ENCODE peak calls at places on chromosomes 2 and 18, in four cellular contexts. B is non-pigmented ciliary epithelial cell, I is T-cell, E is dermis microvascular lymphatic vessel endothelial cell. T is an unnamed sample.

GRCh38 chr2:150608341-150608740 is 120.9 kb upstream of the RND3 start:
- DNase-seq in B (no peak), I (no peak), E (no peak), T (no peak)

GRCh38 chr18:25168011-25168410 is 184.0 kb downstream of the ZNF521 start:
- DNase-seq in B (no peak), I (no peak), E (no peak), T (no peak)

GRCh38 chr2:156538083-156538504 is 101.9 kb downstream of the GPD2 start:
- DNase-seq in B (no peak), I (no peak), E (no peak), T (no peak)

GRCh38 chr2:127083819-127084503 is 23.0 kb downstream of the BIN1 start:
- DNase-seq in B (no peak), I (no peak), E (peak; percentile 77), T (no peak)

GRCh38 chr2:974054-974453 is 23.4 kb downstream of the SNTG2 start:
- DNase-seq in B (no peak), I (peak; percentile 57), E (no peak), T (no peak)

GRCh38 chr2:38284971-38285370 is 92.1 kb downstream of the ATL2 start:
- DNase-seq in B (no peak), I (no peak), E (no peak), T (peak; percentile 52)

GRCh38 chr2:224973112-224974016 is 68.9 kb downstream of the DOCK10 start:
- DNase-seq in B (no peak), I (no peak), E (no peak), T (no peak)

GRCh38 chr2:227415538-227416424 is 28.0 kb upstream of the SCYGR1 start:
- DNase-seq in B (peak; percentile 47), I (no peak), E (peak; percentile 77), T (peak; percentile 56)

GRCh38 chr2:144944506-144945230 is 424.7 kb upstream of the ZEB2 start:
- DNase-seq in B (no peak), I (no peak), E (peak; percentile 12), T (no peak)

GRCh38 chr2:32485399-32485798 is 128.6 kb downstream of the BIRC6 start:
- DNase-seq in B (no peak), I (no peak), E (peak; percentile 61), T (no peak)

GRCh38 chr2:40955042-40955441 is 503.2 kb upstream of the SLC8A1 start:
- DNase-seq in B (no peak), I (no peak), E (peak; percentile 1), T (no peak)

GRCh38 chr2:36013064-36013463 is 342.5 kb upstream of the CRIM1 start:
- DNase-seq in B (no peak), I (no peak), E (peak; percentile 7), T (no peak)

GRCh38 chr2:145750074-145750473 is 1230.2 kb upstream of the ZEB2 start:
- DNase-seq in B (no peak), I (no peak), E (no peak), T (no peak)

GRCh38 chr18:25223211-25223610 is 128.8 kb downstream of the ZNF521 start:
- DNase-seq in B (no peak), I (no peak), E (no peak), T (no peak)

GRCh38 chr2:19839438-19839837 is 62.3 kb downstream of the TTC32 start:
- DNase-seq in B (no peak), I (no peak), E (no peak), T (no peak)

GRCh38 chr2:20451346-20451745 is 4.5 kb downstream of the RHOB start:
- DNase-seq in B (no peak), I (no peak), E (peak; percentile 84), T (no peak)

GRCh38 chr18:46169464-46169941 is 65.3 kb downstream of the HAUS1 start:
- DNase-seq in B (no peak), I (no peak), E (no peak), T (peak; percentile 34)

GRCh38 chr2:137638932-137639331 is 325.3 kb upstream of the HNMT start:
- DNase-seq in B (no peak), I (no peak), E (no peak), T (no peak)

GRCh38 chr18:33583901-33584300 is 5.9 kb downstream of the ASXL3 start:
- DNase-seq in B (no peak), I (no peak), E (no peak), T (peak; percentile 52)

GRCh38 chr2:235194351-235194750 is 242.5 kb downstream of the SH3BP4 start:
- DNase-seq in B (no peak), I (no peak), E (no peak), T (no peak)

GRCh38 chr2:224407241-224407680 is 5.4 kb upstream of the FAM124B start:
- DNase-seq in B (no peak), I (no peak), E (peak; percentile 100), T (no peak)

GRCh38 chr18:22728481-22729105 is 204.5 kb upstream of the RBBP8 start:
- DNase-seq in B (no peak), I (no peak), E (no peak), T (no peak)

GRCh38 chr2:148965596-148966431 is 72.7 kb upstream of the LYPD6B start:
- DNase-seq in B (no peak), I (no peak), E (no peak), T (peak; percentile 51)

GRCh38 chr2:26269571-26270170 is 24.9 kb downstream of the HADHB start:
- DNase-seq in B (no peak), I (no peak), E (no peak), T (no peak)

GRCh38 chr2:224927671-224928173 is 114.5 kb downstream of the DOCK10 start:
- DNase-seq in B (no peak), I (peak; percentile 87), E (peak; percentile 73), T (peak; percentile 78)

GRCh38 chr2:185012643-185013042 is 414.3 kb downstream of the ZNF804A start:
- DNase-seq in B (no peak), I (no peak), E (peak; percentile 1), T (peak; percentile 65)

GRCh38 chr2:7109558-7109935 is 192.3 kb downstream of the RNF144A start:
- DNase-seq in B (no peak), I (no peak), E (no peak), T (no peak)

GRCh38 chr2:195317533-195317932 is 339.5 kb upstream of the SLC39A10 start:
- DNase-seq in B (no peak), I (no peak), E (no peak), T (no peak)

GRCh38 chr2:158953454-158953853 is 15.0 kb upstream of the TANC1 start:
- DNase-seq in B (no peak), I (no peak), E (peak; percentile 82), T (peak; percentile 40)

GRCh38 chr18:10291568-10291981 is 162.9 kb upstream of the APCDD1 start:
- DNase-seq in B (no peak), I (no peak), E (peak; percentile 46), T (no peak)

GRCh38 chr18:58314284-58314683 is 270.3 kb downstream of the NEDD4L start:
- DNase-seq in B (peak; percentile 78), I (no peak), E (peak; percentile 89), T (peak; percentile 29)

GRCh38 chr18:76557026-76557575 is 62.1 kb upstream of the ZNF516 start:
- DNase-seq in B (peak; percentile 30), I (no peak), E (no peak), T (no peak)

GRCh38 chr2:208982831-208983230 is 441.0 kb upstream of the MAP2 start:
- DNase-seq in B (no peak), I (no peak), E (no peak), T (no peak)

GRCh38 chr18:10190564-10190963 is 263.9 kb upstream of the APCDD1 start:
- DNase-seq in B (no peak), I (no peak), E (no peak), T (no peak)

GRCh38 chr2:100106460-100106859 is 35.9 kb downstream of the AFF3 start:
- DNase-seq in B (no peak), I (no peak), E (no peak), T (peak; percentile 43)

T was measured in DMS53.